ENCODE peak calls at places on chromosomes 1 and 21, in nine cellular contexts. E is AG04449; A is nucleus accumbens; K is HS-5; W is EL; X is SW 1271; N is D721Med; U is activated T-helper 1 cell treated with anti-CD3 and anti-CD28 coated beads, Interleukin-2, amount 50 U/mL, for 16 hours; F is fibroblast of the aortic adventitia. J is an unnamed sample.

GRCh38 chr1:214862421-214862820 is 220.1 kb upstream of the KCNK2 start:
- DNase-seq in E (no peak), A (no peak), K (no peak), W (peak), X (no peak), N (no peak), U (no peak), F (peak), J (no peak)

GRCh38 chr1:3169621-3170356 is 100.8 kb downstream of the PRDM16 start:
- DNase-seq in E (no peak), A (no peak), K (no peak), W (no peak), X (no peak), N (no peak), U (no peak), F (no peak), J (no peak)

GRCh38 chr1:42786097-42786496 is 1.3 kb downstream of the TMEM269 start:
- DNase-seq in E (no peak), A (no peak), K (no peak), W (no peak), X (no peak), N (no peak), U (no peak), F (no peak), J (no peak)

GRCh38 chr1:182565537-182565936 is 23.5 kb downstream of the RNASEL start:
- DNase-seq in E (no peak), A (no peak), K (no peak), W (no peak), X (no peak), N (no peak), U (no peak), F (no peak), J (no peak)

GRCh38 chr1:212916395-212917133 is 33.8 kb upstream of the VASH2 start:
- DNase-seq in E (no peak), A (no peak), K (no peak), W (no peak), X (no peak), N (no peak), U (no peak), F (peak), J (no peak)

GRCh38 chr21:31594726-31595125 is 64.8 kb upstream of the SOD1 start:
- DNase-seq in E (no peak), A (no peak), K (no peak), W (no peak), X (no peak), N (no peak), U (no peak), F (no peak), J (no peak)

GRCh38 chr1:5408401-5408800 is 583.8 kb downstream of the NPHP4 start:
- DNase-seq in E (no peak), A (peak), K (no peak), W (no peak), X (no peak), N (no peak), U (no peak), F (no peak), J (no peak)

GRCh38 chr1:63662056-63662836 is 69.0 kb downstream of the PGM1 start:
- DNase-seq in E (no peak), A (no peak), K (peak), W (peak), X (no peak), N (no peak), U (no peak), F (peak), J (no peak)

GRCh38 chr1:154471304-154471703 is 30.7 kb upstream of the TDRD10 start:
- DNase-seq in E (no peak), A (no peak), K (no peak), W (no peak), X (no peak), N (no peak), U (no peak), F (no peak), J (no peak)

GRCh38 chr1:227541796-227542152 is 21.6 kb upstream of the ZNF678 start:
- DNase-seq in E (no peak), A (no peak), K (no peak), W (no peak), X (no peak), N (no peak), U (no peak), F (no peak), J (no peak)

GRCh38 chr1:205766038-205766437 is 9.2 kb downstream of the RAB29 start:
- DNase-seq in E (no peak), A (no peak), K (no peak), W (peak), X (no peak), N (no peak), U (no peak), F (no peak), J (no peak)

GRCh38 chr21:26966360-26966977 is 419 bp downstream of the ADAMTS5 start:
- DNase-seq in E (no peak), A (no peak), K (no peak), W (peak), X (no peak), N (no peak), U (no peak), F (peak), J (no peak)

GRCh38 chr1:93255222-93256079 is 74.9 kb downstream of the CCDC18 start:
- DNase-seq in E (peak), A (no peak), K (peak), W (peak), X (peak), N (no peak), U (no peak), F (peak), J (no peak)

GRCh38 chr1:207923121-207923520 is 12.2 kb upstream of the CD34 start:
- DNase-seq in E (no peak), A (no peak), K (no peak), W (no peak), X (no peak), N (no peak), U (no peak), F (no peak), J (no peak)

GRCh38 chr1:232950197-232950918 is at the start of gene NTPCR:
- DNase-seq in E (peak), A (peak), K (peak), W (peak), X (peak), N (peak), U (peak), F (peak), J (peak)

GRCh38 chr1:41387667-41388091 is 26.4 kb downstream of the FOXO6 start:
- DNase-seq in E (no peak), A (peak), K (no peak), W (peak), X (no peak), N (no peak), U (no peak), F (peak), J (no peak)

GRCh38 chr1:23283660-23284602 is 60.2 kb downstream of the HNRNPR start:
- DNase-seq in E (peak), A (no peak), K (peak), W (peak), X (no peak), N (no peak), U (no peak), F (peak), J (no peak)

GRCh38 chr1:172979828-172980227 is 70.9 kb downstream of the TNFSF18 start:
- DNase-seq in E (no peak), A (no peak), K (no peak), W (no peak), X (no peak), N (no peak), U (no peak), F (no peak), J (no peak)

GRCh38 chr1:6275826-6276764 is 15.2 kb upstream of the GPR153 start:
- DNase-seq in E (peak), A (peak), K (no peak), W (peak), X (no peak), N (no peak), U (no peak), F (peak), J (no peak)

GRCh38 chr1:13794231-13795187 is 94.5 kb downstream of the PRDM2 start:
- DNase-seq in E (no peak), A (no peak), K (no peak), W (no peak), X (no peak), N (no peak), U (no peak), F (no peak), J (no peak)

GRCh38 chr1:2311184-2312032 is 79.9 kb downstream of the MORN1 start:
- DNase-seq in E (no peak), A (no peak), K (no peak), W (peak), X (no peak), N (no peak), U (peak), F (peak), J (no peak)

GRCh38 chr1:94094466-94095111 is 26.4 kb downstream of the ABCA4 start:
- DNase-seq in E (no peak), A (no peak), K (no peak), W (peak), X (no peak), N (no peak), U (no peak), F (peak), J (no peak)

GRCh38 chr21:35343046-35343816 is 294.1 kb upstream of the RUNX1 start:
- DNase-seq in E (no peak), A (no peak), K (no peak), W (no peak), X (no peak), N (no peak), U (no peak), F (peak), J (no peak)

GRCh38 chr1:80882552-80882951 is 918.2 kb upstream of the ADGRL2 start:
- DNase-seq in E (no peak), A (no peak), K (peak), W (peak), X (no peak), N (no peak), U (no peak), F (peak), J (no peak)

GRCh38 chr1:186617860-186618780 is 62.1 kb downstream of the PTGS2 start:
- DNase-seq in E (no peak), A (no peak), K (peak), W (peak), X (no peak), N (no peak), U (no peak), F (peak), J (no peak)

GRCh38 chr1:218297867-218298266 is 12.8 kb downstream of the RRP15 start:
- DNase-seq in E (no peak), A (no peak), K (peak), W (peak), X (no peak), N (no peak), U (no peak), F (peak), J (no peak)

GRCh38 chr21:41363370-41364270 is 1.8 kb downstream of the MX2 start:
- DNase-seq in E (no peak), A (no peak), K (no peak), W (no peak), X (no peak), N (no peak), U (no peak), F (no peak), J (no peak)

J was measured in activated CD8-positive, alpha-beta memory T cell treated with anti-CD3 and anti-CD28 coated beads for 4 hours.